ENCODE peak calls at places on chromosomes 13 and 19, in seven cellular contexts. N is B cell, K is A549, C is globus pallidus, G is nucleus accumbens, L is iPS DF 19.7, D is iPS-NIHi11. P is an unnamed sample.
A peak's percentile ranks its signal among the peaks of the same experiment; 100 is the strongest.

GRCh38 chr13:40668335-40668734 is 1.9 kb upstream of the FOXO1 start:
- DNase-seq in L (no peak), K (peak; percentile 66), C (no peak), D (peak; percentile 59), N (peak; percentile 75), G (no peak), P (no peak)

GRCh38 chr13:110574161-110574560 is 12.6 kb upstream of the RAB20 start:
- DNase-seq in N (no peak), G (no peak), L (no peak), D (no peak), K (no peak), C (no peak), P (no peak)

GRCh38 chr19:29294343-29294811 is 81.4 kb upstream of the UQCRFS1 start:
- DNase-seq in L (no peak), C (no peak), G (no peak), D (no peak), K (no peak), N (no peak), P (no peak)

GRCh38 chr19:4010808-4011110 is 3.2 kb downstream of the PIAS4 start:
- DNase-seq in D (no peak), G (no peak), C (no peak), L (no peak), K (no peak), N (no peak), P (no peak)

GRCh38 chr13:36815069-36815468 is 4.0 kb upstream of the RFXAP start:
- DNase-seq in C (no peak), G (no peak), L (no peak), K (no peak), N (no peak), D (no peak), P (no peak)

GRCh38 chr13:67395577-67395976 is 165.4 kb upstream of the PCDH9 start:
- DNase-seq in C (no peak), G (no peak), L (no peak), N (no peak), D (no peak), K (no peak), P (no peak)

GRCh38 chr19:11063434-11063833 is 25.8 kb upstream of the LDLR start:
- DNase-seq in C (no peak), N (no peak), D (no peak), G (no peak), L (no peak), K (no peak), P (no peak)

GRCh38 chr19:30277941-30278881 is 94.0 kb upstream of the ZNF536 start:
- DNase-seq in N (no peak), L (no peak), C (no peak), D (no peak), K (no peak), G (no peak), P (no peak)

GRCh38 chr13:50224534-50224933 is 209.3 kb downstream of the KCNRG start:
- DNase-seq in G (peak; percentile 1), L (no peak), D (no peak), N (no peak), C (no peak), K (no peak), P (no peak)

GRCh38 chr13:98976338-98976737 is 1.5 kb downstream of the DOCK9 start:
- DNase-seq in K (no peak), N (no peak), C (peak; percentile 54), G (no peak), D (no peak), L (no peak), P (peak; percentile 62)

P was measured in SJSA1.